ENCODE peak calls at places on chromosome 1, in ten cellular contexts. I is fibroblast of mammary gland; Y is hepatocyte; N is psoas muscle; E is activated T-helper 1 cell treated with Interleukin-2 at 50 U/mL for 16 hours; A is GM13977; Q is fibroblast of pulmonary artery; C is stimulated activated CD4-positive, alpha-beta T cell treated with anti-CD3 and anti-CD28 coated beads, Interleukin-4, amount 100 ng/mL, for 24 hours; R is iPS DF 19.7; L is T follicular helper cell. D is an unnamed sample.

GRCh38 chr1:29749546-29749945 is 513.2 kb downstream of the PTPRU start:
- DNase-seq in I (no peak), Y (no peak), N (no peak), E (no peak), A (no peak), Q (no peak), C (no peak), R (no peak), L (no peak), D (no peak)

GRCh38 chr1:1535298-1535988 is 5.0 kb downstream of the TMEM240 start:
- DNase-seq in I (no peak), Y (no peak), N (no peak), E (no peak), A (no peak), Q (no peak), C (no peak), R (no peak), L (no peak), D (no peak)

GRCh38 chr1:151831605-151832004 is at the start of gene RORC:
- DNase-seq in I (no peak), Y (no peak), N (peak), E (no peak), A (no peak), Q (no peak), C (no peak), R (no peak), L (no peak), D (no peak)

GRCh38 chr1:115727706-115728249 is 40.7 kb downstream of the CASQ2 start:
- DNase-seq in I (peak), Y (peak), N (peak), E (no peak), A (no peak), Q (peak), C (no peak), R (no peak), L (no peak), D (peak)

GRCh38 chr1:164932580-164932979 is 373.6 kb downstream of the PBX1 start:
- DNase-seq in I (no peak), Y (no peak), N (no peak), E (no peak), A (no peak), Q (no peak), C (no peak), R (no peak), L (no peak), D (no peak)

GRCh38 chr1:27427329-27427728 is 34.9 kb downstream of the GPR3 start:
- DNase-seq in I (no peak), Y (no peak), N (no peak), E (no peak), A (no peak), Q (no peak), C (no peak), R (no peak), L (no peak), D (no peak)

GRCh38 chr1:171740987-171741871 is 636 bp downstream of the VAMP4 start:
- DNase-seq in I (peak), Y (peak), N (peak), E (no peak), A (peak), Q (peak), C (peak), R (no peak), L (peak), D (no peak)

GRCh38 chr1:109271458-109271857 is 11.5 kb downstream of the PSRC1 start:
- DNase-seq in I (no peak), Y (no peak), N (peak), E (no peak), A (no peak), Q (no peak), C (no peak), R (no peak), L (no peak), D (no peak)

GRCh38 chr1:147641695-147642592 is 28.4 kb downstream of the ACP6 start:
- DNase-seq in I (peak), Y (peak), N (no peak), E (peak), A (peak), Q (peak), C (peak), R (no peak), L (peak), D (no peak)

D was measured in CD14-positive monocyte.